ENCODE peak calls at places on chromosome 12, in ten cellular contexts. F is stromal cell of bone marrow; R is NCI-H1092 treated with DMSO at 0.1 percent for 48 hours; Z is stimulated activated CD8-positive, alpha-beta memory T cell treated with anti-CD3 and anti-CD28 coated beads, Interleukin-7, amount 100 ng/mL, for 24 hours; B is NCI-H774; L is neural crest cell; E is cardiac muscle cell; V is aorta; M is stimulated activated CD4-positive, alpha-beta T cell treated with anti-CD3 and anti-CD28 coated beads, TNF-alpha, amount 100 ng/mL, for 1 hour; I is mesendoderm. Y is an unnamed sample.

GRCh38 chr12:94074970-94075695 is 73.2 kb upstream of the PLXNC1 start:
- DNase-seq in F (peak), R (peak), Z (no peak), B (no peak), L (no peak), E (peak), V (peak), M (no peak), I (peak), Y (peak)

GRCh38 chr12:98679611-98680005 is 34.5 kb downstream of the APAF1 start:
- DNase-seq in F (no peak), R (no peak), Z (no peak), B (no peak), L (no peak), E (no peak), V (no peak), M (no peak), I (no peak), Y (no peak)

GRCh38 chr12:101780599-101780998 is 41.3 kb upstream of the SYCP3 start:
- DNase-seq in F (no peak), R (no peak), Z (no peak), B (no peak), L (no peak), E (no peak), V (no peak), M (no peak), I (no peak), Y (no peak)

GRCh38 chr12:92533280-92533890 is 169.4 kb upstream of the PLEKHG7 start:
- DNase-seq in F (peak), R (no peak), Z (no peak), B (no peak), L (no peak), E (peak), V (no peak), M (no peak), I (no peak), Y (no peak)

GRCh38 chr12:28830491-28830890 is 318.6 kb upstream of the FAR2 start:
- DNase-seq in F (no peak), R (no peak), Z (no peak), B (no peak), L (no peak), E (no peak), V (no peak), M (no peak), I (no peak), Y (no peak)

GRCh38 chr12:107822356-107822755 is 47.9 kb downstream of the ASCL4 start:
- DNase-seq in F (no peak), R (no peak), Z (no peak), B (no peak), L (no peak), E (no peak), V (peak), M (no peak), I (peak), Y (no peak)

GRCh38 chr12:42284876-42285275 is 41.0 kb downstream of the ZCRB1 start:
- DNase-seq in F (peak), R (no peak), Z (no peak), B (no peak), L (no peak), E (peak), V (no peak), M (no peak), I (no peak), Y (no peak)

GRCh38 chr12:54126696-54127537 is 61.9 kb downstream of the SMUG1 start:
- DNase-seq in F (no peak), R (no peak), Z (no peak), B (no peak), L (no peak), E (no peak), V (peak), M (no peak), I (peak), Y (peak)

GRCh38 chr12:12327802-12328201 is 22.2 kb downstream of the MANSC1 start:
- DNase-seq in F (peak), R (peak), Z (no peak), B (peak), L (peak), E (peak), V (no peak), M (no peak), I (peak), Y (peak)

GRCh38 chr12:111544032-111544431 is 55.1 kb downstream of the ATXN2 start:
- DNase-seq in F (no peak), R (no peak), Z (no peak), B (no peak), L (no peak), E (no peak), V (no peak), M (no peak), I (no peak), Y (no peak)

Y was measured in HuH-7.5.